ENCODE peak calls at places on chromosomes 11 and 22, in ten cellular contexts. One of them, this sample, is unnamed.

GRCh38 chr22:29048822-29049654 is 12.6 kb downstream of the C22orf31 start:
- DNase-seq in lower lobe of right lung: no peak
- DNase-seq in H9: no peak
- DNase-seq in mesothelial cell of epicardium: no peak
- DNase-seq in dorsolateral prefrontal cortex: no peak
- DNase-seq in stomach: no peak
- DNase-seq in brain microvascular endothelial cell: no peak
- DNase-seq in body of pancreas: no peak
- DNase-seq in kidney: no peak
- DNase-seq in ascending aorta: no peak
- DNase-seq in this sample: no peak

GRCh38 chr22:19713650-19714319 is 518 bp upstream of the SEPTIN5 start:
- DNase-seq in lower lobe of right lung: no peak
- DNase-seq in H9: no peak
- DNase-seq in mesothelial cell of epicardium: no peak
- DNase-seq in dorsolateral prefrontal cortex: peak
- DNase-seq in stomach: no peak
- DNase-seq in brain microvascular endothelial cell: no peak
- DNase-seq in body of pancreas: no peak
- DNase-seq in kidney: no peak
- DNase-seq in ascending aorta: no peak
- DNase-seq in this sample: no peak

GRCh38 chr22:20251491-20251890 is 16.6 kb downstream of the RTN4R start:
- DNase-seq in lower lobe of right lung: no peak
- DNase-seq in H9: no peak
- DNase-seq in mesothelial cell of epicardium: no peak
- DNase-seq in dorsolateral prefrontal cortex: no peak
- DNase-seq in stomach: no peak
- DNase-seq in brain microvascular endothelial cell: no peak
- DNase-seq in body of pancreas: no peak
- DNase-seq in kidney: no peak
- DNase-seq in ascending aorta: no peak
- DNase-seq in this sample: no peak

GRCh38 chr11:61352038-61352437 is 9.6 kb downstream of the CYB561A3 start:
- DNase-seq in lower lobe of right lung: no peak
- DNase-seq in H9: no peak
- DNase-seq in mesothelial cell of epicardium: no peak
- DNase-seq in dorsolateral prefrontal cortex: no peak
- DNase-seq in stomach: no peak
- DNase-seq in brain microvascular endothelial cell: no peak
- DNase-seq in body of pancreas: no peak
- DNase-seq in kidney: no peak
- DNase-seq in ascending aorta: no peak
- DNase-seq in this sample: no peak

GRCh38 chr11:66659785-66660184 is 17.9 kb downstream of the RBM4B start:
- DNase-seq in lower lobe of right lung: no peak
- DNase-seq in H9: no peak
- DNase-seq in mesothelial cell of epicardium: no peak
- DNase-seq in dorsolateral prefrontal cortex: no peak
- DNase-seq in stomach: no peak
- DNase-seq in brain microvascular endothelial cell: no peak
- DNase-seq in body of pancreas: no peak
- DNase-seq in kidney: no peak
- DNase-seq in ascending aorta: no peak
- DNase-seq in this sample: no peak

GRCh38 chr11:69430566-69430965 is 50.9 kb upstream of the LINC01488 start:
- DNase-seq in lower lobe of right lung: no peak
- DNase-seq in H9: no peak
- DNase-seq in mesothelial cell of epicardium: no peak
- DNase-seq in dorsolateral prefrontal cortex: no peak
- DNase-seq in stomach: no peak
- DNase-seq in brain microvascular endothelial cell: no peak
- DNase-seq in body of pancreas: no peak
- DNase-seq in kidney: no peak
- DNase-seq in ascending aorta: no peak
- DNase-seq in this sample: no peak

GRCh38 chr11:48384670-48385069 is 18.4 kb upstream of the OR4C5 start:
- DNase-seq in lower lobe of right lung: no peak
- DNase-seq in H9: no peak
- DNase-seq in mesothelial cell of epicardium: no peak
- DNase-seq in dorsolateral prefrontal cortex: no peak
- DNase-seq in stomach: no peak
- DNase-seq in brain microvascular endothelial cell: no peak
- DNase-seq in body of pancreas: no peak
- DNase-seq in kidney: no peak
- DNase-seq in ascending aorta: no peak
- DNase-seq in this sample: no peak

GRCh38 chr11:65891180-65892136 is 985 bp downstream of the CCDC85B start:
- DNase-seq in lower lobe of right lung: peak
- DNase-seq in H9: peak
- DNase-seq in mesothelial cell of epicardium: no peak
- DNase-seq in dorsolateral prefrontal cortex: no peak
- DNase-seq in stomach: no peak
- DNase-seq in brain microvascular endothelial cell: no peak
- DNase-seq in body of pancreas: no peak
- DNase-seq in kidney: peak
- DNase-seq in ascending aorta: no peak
- DNase-seq in this sample: no peak

GRCh38 chr11:75024764-75025211 is 36.1 kb downstream of the NEU3 start:
- DNase-seq in lower lobe of right lung: no peak
- DNase-seq in H9: no peak
- DNase-seq in mesothelial cell of epicardium: no peak
- DNase-seq in dorsolateral prefrontal cortex: no peak
- DNase-seq in stomach: no peak
- DNase-seq in brain microvascular endothelial cell: no peak
- DNase-seq in body of pancreas: no peak
- DNase-seq in kidney: no peak
- DNase-seq in ascending aorta: no peak
- DNase-seq in this sample: no peak

GRCh38 chr11:61787928-61788491 is 4.4 kb downstream of the TMEM258 start:
- DNase-seq in lower lobe of right lung: no peak
- DNase-seq in H9: peak
- DNase-seq in mesothelial cell of epicardium: no peak
- DNase-seq in dorsolateral prefrontal cortex: no peak
- DNase-seq in stomach: peak
- DNase-seq in brain microvascular endothelial cell: peak
- DNase-seq in body of pancreas: peak
- DNase-seq in kidney: peak
- DNase-seq in ascending aorta: no peak
- DNase-seq in this sample: no peak

GRCh38 chr11:114163231-114163631 is 103.7 kb downstream of the ZBTB16 start:
- DNase-seq in lower lobe of right lung: no peak
- DNase-seq in H9: no peak
- DNase-seq in mesothelial cell of epicardium: no peak
- DNase-seq in dorsolateral prefrontal cortex: peak
- DNase-seq in stomach: peak
- DNase-seq in brain microvascular endothelial cell: peak
- DNase-seq in body of pancreas: peak
- DNase-seq in kidney: no peak
- DNase-seq in ascending aorta: no peak
- DNase-seq in this sample: no peak

DNA sequence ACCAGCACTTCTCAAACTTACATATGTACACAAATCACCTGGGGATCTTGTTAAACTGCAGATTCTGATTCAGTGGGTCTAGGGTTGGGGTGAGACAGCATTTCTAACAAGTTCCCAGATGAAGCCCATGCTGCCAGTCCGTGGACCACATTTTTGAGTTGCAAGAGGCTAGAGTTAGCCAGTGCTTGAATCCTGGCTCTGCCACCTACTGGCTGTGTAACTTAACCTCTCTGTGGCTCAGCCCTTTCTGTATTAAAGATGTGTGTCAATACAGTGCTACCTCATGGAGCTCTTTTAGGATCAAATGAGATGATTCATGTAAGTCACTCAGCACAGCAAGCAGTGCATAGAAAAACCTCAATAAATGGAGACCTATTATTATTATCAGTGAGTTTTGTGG is 90.2 kb upstream of the ISX start:
- DNase-seq in lower lobe of right lung: no peak
- DNase-seq in H9: peak
- DNase-seq in mesothelial cell of epicardium: no peak
- DNase-seq in dorsolateral prefrontal cortex: no peak
- DNase-seq in stomach: no peak
- DNase-seq in brain microvascular endothelial cell: no peak
- DNase-seq in body of pancreas: no peak
- DNase-seq in kidney: no peak
- DNase-seq in ascending aorta: no peak
- DNase-seq in this sample: no peak
- TF ChIP-seq CTCF in lower lobe of right lung: no peak
- TF ChIP-seq CTCF in H9: peak
- TF ChIP-seq CTCF in mesothelial cell of epicardium: no peak
- TF ChIP-seq CTCF in dorsolateral prefrontal cortex: no peak
- TF ChIP-seq CTCF in stomach: no peak
- TF ChIP-seq CTCF in brain microvascular endothelial cell: peak
- TF ChIP-seq CTCF in body of pancreas: no peak
- TF ChIP-seq CTCF in kidney: no peak
- TF ChIP-seq CTCF in ascending aorta: no peak
- TF ChIP-seq CTCF in this sample: no peak

GRCh38 chr11:12122083-12122482 is 11.7 kb downstream of the MICAL2 start:
- DNase-seq in lower lobe of right lung: peak
- DNase-seq in H9: peak
- DNase-seq in mesothelial cell of epicardium: no peak
- DNase-seq in dorsolateral prefrontal cortex: no peak
- DNase-seq in stomach: no peak
- DNase-seq in brain microvascular endothelial cell: no peak
- DNase-seq in body of pancreas: peak
- DNase-seq in kidney: no peak
- DNase-seq in ascending aorta: peak
- DNase-seq in this sample: no peak
- TF ChIP-seq CTCF in lower lobe of right lung: peak
- TF ChIP-seq CTCF in H9: peak
- TF ChIP-seq CTCF in mesothelial cell of epicardium: peak
- TF ChIP-seq CTCF in dorsolateral prefrontal cortex: no peak
- TF ChIP-seq CTCF in stomach: peak
- TF ChIP-seq CTCF in brain microvascular endothelial cell: peak
- TF ChIP-seq CTCF in body of pancreas: peak
- TF ChIP-seq CTCF in kidney: peak
- TF ChIP-seq CTCF in ascending aorta: peak
- TF ChIP-seq CTCF in this sample: peak

DNA sequence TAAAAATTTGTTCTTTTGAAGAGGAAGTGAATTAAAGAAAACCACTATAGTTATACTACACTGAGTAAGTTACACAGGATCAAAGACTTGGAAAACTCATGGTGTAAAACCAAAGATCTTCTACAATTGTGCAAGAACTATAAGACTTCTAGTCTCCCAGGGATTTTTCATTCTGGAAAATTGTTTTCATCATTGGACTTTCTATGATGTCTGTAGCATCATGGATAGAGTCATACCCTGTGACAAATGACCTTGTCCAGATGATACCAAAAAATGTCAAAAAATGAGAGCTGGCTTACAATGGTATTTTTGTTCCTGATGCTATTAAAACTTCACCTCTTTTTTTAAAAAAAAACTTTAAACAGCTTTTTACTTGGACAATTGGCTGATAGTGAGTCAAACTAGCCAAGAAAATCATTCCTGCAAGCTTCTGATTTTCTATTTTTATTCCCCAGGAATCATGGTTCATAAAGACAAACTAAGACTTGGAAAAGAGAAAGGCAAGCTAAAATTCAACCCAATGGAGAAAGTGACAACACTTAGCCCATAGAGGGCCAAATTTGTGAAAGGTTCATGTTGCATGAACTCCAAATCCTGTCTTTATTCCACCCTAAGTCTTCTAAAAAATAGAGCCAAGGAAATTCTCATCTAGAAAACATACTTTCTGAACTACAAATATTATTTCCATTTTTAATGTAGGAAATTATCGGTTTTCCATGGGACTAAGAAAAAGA is 30.7 kb downstream of the ME3 start:
- DNase-seq in lower lobe of right lung: no peak
- DNase-seq in H9: no peak
- DNase-seq in mesothelial cell of epicardium: no peak
- DNase-seq in dorsolateral prefrontal cortex: no peak
- DNase-seq in stomach: no peak
- DNase-seq in brain microvascular endothelial cell: no peak
- DNase-seq in body of pancreas: no peak
- DNase-seq in kidney: no peak
- DNase-seq in ascending aorta: no peak
- DNase-seq in this sample: no peak
- TF ChIP-seq CTCF in lower lobe of right lung: no peak
- TF ChIP-seq CTCF in H9: peak
- TF ChIP-seq CTCF in mesothelial cell of epicardium: no peak
- TF ChIP-seq CTCF in dorsolateral prefrontal cortex: no peak
- TF ChIP-seq CTCF in stomach: no peak
- TF ChIP-seq CTCF in brain microvascular endothelial cell: no peak
- TF ChIP-seq CTCF in body of pancreas: no peak
- TF ChIP-seq CTCF in kidney: no peak
- TF ChIP-seq CTCF in ascending aorta: peak
- TF ChIP-seq CTCF in this sample: no peak

DNA sequence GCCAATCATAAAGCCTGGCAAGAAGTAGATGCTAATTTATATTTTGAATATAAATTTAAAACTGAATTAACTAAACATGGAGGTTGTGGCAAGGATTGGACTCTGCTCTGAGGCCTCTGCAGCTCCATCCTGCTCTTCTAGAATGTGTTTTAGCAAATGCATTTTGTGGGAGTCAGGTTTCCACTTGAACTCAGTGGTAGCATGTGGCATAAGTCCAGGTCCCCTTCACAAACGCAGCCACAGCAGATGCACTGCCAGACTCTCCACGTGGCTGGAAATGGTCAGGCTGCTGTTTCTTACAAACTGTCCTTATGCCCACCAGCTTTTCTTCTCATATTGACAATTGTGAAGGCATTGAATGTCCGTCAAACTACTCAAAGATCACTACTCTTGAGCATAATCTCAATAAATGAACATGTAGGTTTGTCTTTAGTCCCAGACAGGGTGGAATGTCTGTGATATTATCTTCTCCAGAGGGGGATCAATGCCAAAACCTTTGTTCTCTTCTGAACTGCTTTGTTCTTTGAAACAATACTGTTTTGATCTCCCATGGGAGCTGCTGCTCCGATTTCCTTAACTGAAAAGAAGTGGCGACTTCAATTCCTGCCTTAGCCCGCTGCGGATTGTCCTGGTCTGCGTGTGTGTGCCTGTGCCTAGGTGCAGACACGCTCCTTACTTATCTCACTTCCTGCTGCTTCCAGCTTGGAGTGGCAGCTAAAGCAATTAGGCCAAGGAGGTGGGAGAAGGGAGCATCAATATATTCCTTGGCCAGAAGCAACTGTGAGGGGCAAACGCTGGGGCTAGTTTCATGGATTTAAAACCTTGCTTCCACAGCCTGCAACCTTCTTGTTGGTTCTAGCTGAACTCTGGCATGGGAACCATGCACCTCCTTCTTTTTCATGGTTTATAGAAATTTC is 24.2 kb downstream of the EIF4G2 start:
- DNase-seq in lower lobe of right lung: no peak
- DNase-seq in H9: no peak
- DNase-seq in mesothelial cell of epicardium: no peak
- DNase-seq in dorsolateral prefrontal cortex: no peak
- DNase-seq in stomach: no peak
- DNase-seq in brain microvascular endothelial cell: no peak
- DNase-seq in body of pancreas: no peak
- DNase-seq in kidney: no peak
- DNase-seq in ascending aorta: no peak
- DNase-seq in this sample: no peak
- TF ChIP-seq CTCF in lower lobe of right lung: no peak
- TF ChIP-seq CTCF in H9: no peak
- TF ChIP-seq CTCF in mesothelial cell of epicardium: no peak
- TF ChIP-seq CTCF in dorsolateral prefrontal cortex: no peak
- TF ChIP-seq CTCF in stomach: no peak
- TF ChIP-seq CTCF in brain microvascular endothelial cell: no peak
- TF ChIP-seq CTCF in body of pancreas: no peak
- TF ChIP-seq CTCF in kidney: no peak
- TF ChIP-seq CTCF in ascending aorta: no peak
- TF ChIP-seq CTCF in this sample: no peak

GRCh38 chr11:45771942-45772522 is 32.9 kb upstream of the SLC35C1 start:
- DNase-seq in lower lobe of right lung: peak
- DNase-seq in H9: peak
- DNase-seq in mesothelial cell of epicardium: peak
- DNase-seq in dorsolateral prefrontal cortex: peak
- DNase-seq in stomach: peak
- DNase-seq in brain microvascular endothelial cell: peak
- DNase-seq in body of pancreas: peak
- DNase-seq in kidney: peak
- DNase-seq in ascending aorta: peak
- DNase-seq in this sample: peak
- TF ChIP-seq CTCF in lower lobe of right lung: peak
- TF ChIP-seq CTCF in H9: peak
- TF ChIP-seq CTCF in mesothelial cell of epicardium: peak
- TF ChIP-seq CTCF in dorsolateral prefrontal cortex: peak
- TF ChIP-seq CTCF in stomach: peak
- TF ChIP-seq CTCF in brain microvascular endothelial cell: peak
- TF ChIP-seq CTCF in body of pancreas: peak
- TF ChIP-seq CTCF in kidney: peak
- TF ChIP-seq CTCF in ascending aorta: peak
- TF ChIP-seq CTCF in this sample: peak

This sample was measured in AG09319.